ENCODE peak calls at places on chromosomes 4 and X, in four cellular contexts. Q, V, P and D are unnamed samples.

GRCh38 chr4:37653601-37654000 is 32.6 kb downstream of the RELL1 start:
- DNase-seq in Q (peak), V (no peak), P (no peak), D (no peak)

GRCh38 chr4:114603455-114603854 is 4.8 kb downstream of the UGT8 start:
- DNase-seq in Q (no peak), V (no peak), P (peak), D (no peak)

GRCh38 chr4:76250962-76251361 is 559 bp upstream of the FAM47E start:
- DNase-seq in Q (peak), V (no peak), P (no peak), D (no peak)

GRCh38 chr4:40912455-40913055 is 162.8 kb downstream of the NSUN7 start:
- DNase-seq in Q (no peak), V (no peak), P (no peak), D (no peak)

GRCh38 chrX:115423091-115423490 is 133.6 kb downstream of the LUZP4 start:
- DNase-seq in Q (no peak), V (no peak), P (no peak), D (no peak)

GRCh38 chr4:1109898-1110506 is 3.4 kb downstream of the RNF212 start:
- DNase-seq in Q (no peak), V (no peak), P (no peak), D (no peak)

GRCh38 chrX:77422886-77423648 is 24.1 kb upstream of the FGF16 start:
- DNase-seq in Q (peak), V (no peak), P (no peak), D (no peak)

GRCh38 chr4:142474398-142475087 is 371.6 kb downstream of the INPP4B start:
- DNase-seq in Q (no peak), V (peak), P (no peak), D (no peak)

GRCh38 chr4:100372432-100372831 is 145.4 kb downstream of the EMCN start:
- DNase-seq in Q (peak), V (no peak), P (no peak), D (no peak)

GRCh38 chrX:11073411-11073810 is 37.7 kb upstream of the HCCS start:
- DNase-seq in Q (no peak), V (no peak), P (no peak), D (no peak)

GRCh38 chrX:109732319-109732779 is 708 bp downstream of the ACSL4 start:
- DNase-seq in Q (peak), V (no peak), P (no peak), D (no peak)

GRCh38 chr4:136687118-136687517 is 845.2 kb downstream of the PCDH18 start:
- DNase-seq in Q (peak), V (no peak), P (no peak), D (peak)

GRCh38 chr4:139279723-139280620 is at the start of gene MGARP:
- DNase-seq in Q (peak), V (no peak), P (no peak), D (peak)

GRCh38 chrX:13001097-13001496 is 26.2 kb downstream of the TMSB4X start:
- DNase-seq in Q (no peak), V (no peak), P (no peak), D (no peak)

GRCh38 chr4:54082168-54082567 is 17.8 kb upstream of the CHIC2 start:
- DNase-seq in Q (no peak), V (peak), P (no peak), D (no peak)

GRCh38 chrX:45668686-45669443 is 468.2 kb upstream of the DIPK2B start:
- DNase-seq in Q (no peak), V (no peak), P (no peak), D (no peak)

GRCh38 chr4:68245594-68245993 is at the start of gene TMPRSS11B:
- DNase-seq in Q (no peak), V (no peak), P (no peak), D (no peak)

GRCh38 chr4:144360394-144360793 is 219.9 kb upstream of the GYPA start:
- DNase-seq in Q (no peak), V (no peak), P (no peak), D (no peak)

GRCh38 chr4:127047930-127048329 is 584.8 kb upstream of the INTU start:
- DNase-seq in Q (no peak), V (no peak), P (no peak), D (no peak)

GRCh38 chr4:82230310-82230709 is 143.5 kb downstream of the HNRNPD start:
- DNase-seq in Q (no peak), V (no peak), P (no peak), D (no peak)

GRCh38 chr4:15855804-15856475 is 77.8 kb downstream of the CD38 start:
- DNase-seq in Q (no peak), V (no peak), P (no peak), D (no peak)

GRCh38 chr4:123653211-123653610 is 256.6 kb downstream of the SPRY1 start:
- DNase-seq in Q (no peak), V (no peak), P (no peak), D (no peak)

GRCh38 chr4:122739174-122739573 is 6.7 kb downstream of the BBS12 start:
- DNase-seq in Q (no peak), V (no peak), P (no peak), D (no peak)

GRCh38 chrX:45133465-45133864 is 67.2 kb downstream of the DIPK2B start:
- DNase-seq in Q (no peak), V (no peak), P (no peak), D (no peak)

GRCh38 chr4:173334891-173335754 is 965 bp upstream of the HMGB2 start:
- DNase-seq in Q (peak), V (peak), P (peak), D (peak)

GRCh38 chr4:74777531-74777930 is 16.8 kb downstream of the BTC start:
- DNase-seq in Q (no peak), V (no peak), P (no peak), D (no peak)

DNA sequence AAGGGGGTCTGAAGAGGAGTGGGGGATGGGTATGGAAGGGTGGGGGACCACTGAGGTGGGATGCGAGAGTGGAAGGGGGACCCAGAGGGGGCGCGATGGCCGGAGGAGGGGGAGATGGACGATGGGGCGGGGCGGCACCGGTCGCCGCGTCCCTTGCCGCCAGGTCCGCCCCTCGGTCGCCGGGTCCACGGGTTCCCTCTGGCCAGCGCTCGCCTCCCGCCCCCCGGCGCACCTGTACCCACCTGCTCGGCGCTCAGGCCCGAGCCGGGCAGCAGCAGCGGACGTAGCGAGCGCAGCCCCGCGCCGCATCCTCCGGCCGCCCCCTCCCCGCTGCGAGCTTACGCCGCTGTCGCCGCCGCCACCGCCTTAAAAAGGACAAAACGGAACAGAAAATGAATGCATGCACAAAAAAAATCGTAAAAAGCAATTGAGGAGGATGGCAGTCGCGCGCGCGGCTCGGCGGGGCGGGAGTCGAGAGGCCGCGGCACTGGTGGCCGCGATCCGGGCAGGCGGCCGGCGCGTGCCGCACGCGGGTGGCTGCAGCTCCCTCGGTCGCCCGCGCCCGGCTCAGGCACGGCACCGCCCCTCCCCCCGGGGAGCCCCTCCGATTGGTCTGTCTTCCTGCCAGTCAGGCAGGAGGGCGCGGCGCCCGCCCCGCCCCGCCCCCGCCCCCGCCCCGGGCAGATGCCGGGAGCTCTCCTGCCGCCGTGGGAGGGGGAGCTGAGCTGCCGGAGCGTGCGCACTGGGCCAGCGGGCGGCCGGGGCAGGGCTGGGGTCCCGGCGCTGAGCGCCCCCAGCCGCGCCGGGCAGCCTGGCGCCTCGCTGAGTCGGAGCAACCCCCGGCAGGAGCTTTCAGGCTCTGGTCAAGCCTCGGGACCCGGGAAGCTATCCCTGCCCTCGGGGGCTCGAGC is at the start of gene JAKMIP1:
- DNase-seq in Q (peak), V (peak), P (no peak), D (peak)
- TF ChIP-seq POLR2AphosphoS5 in Q (peak), V (no peak), P (peak), D (peak)

DNA sequence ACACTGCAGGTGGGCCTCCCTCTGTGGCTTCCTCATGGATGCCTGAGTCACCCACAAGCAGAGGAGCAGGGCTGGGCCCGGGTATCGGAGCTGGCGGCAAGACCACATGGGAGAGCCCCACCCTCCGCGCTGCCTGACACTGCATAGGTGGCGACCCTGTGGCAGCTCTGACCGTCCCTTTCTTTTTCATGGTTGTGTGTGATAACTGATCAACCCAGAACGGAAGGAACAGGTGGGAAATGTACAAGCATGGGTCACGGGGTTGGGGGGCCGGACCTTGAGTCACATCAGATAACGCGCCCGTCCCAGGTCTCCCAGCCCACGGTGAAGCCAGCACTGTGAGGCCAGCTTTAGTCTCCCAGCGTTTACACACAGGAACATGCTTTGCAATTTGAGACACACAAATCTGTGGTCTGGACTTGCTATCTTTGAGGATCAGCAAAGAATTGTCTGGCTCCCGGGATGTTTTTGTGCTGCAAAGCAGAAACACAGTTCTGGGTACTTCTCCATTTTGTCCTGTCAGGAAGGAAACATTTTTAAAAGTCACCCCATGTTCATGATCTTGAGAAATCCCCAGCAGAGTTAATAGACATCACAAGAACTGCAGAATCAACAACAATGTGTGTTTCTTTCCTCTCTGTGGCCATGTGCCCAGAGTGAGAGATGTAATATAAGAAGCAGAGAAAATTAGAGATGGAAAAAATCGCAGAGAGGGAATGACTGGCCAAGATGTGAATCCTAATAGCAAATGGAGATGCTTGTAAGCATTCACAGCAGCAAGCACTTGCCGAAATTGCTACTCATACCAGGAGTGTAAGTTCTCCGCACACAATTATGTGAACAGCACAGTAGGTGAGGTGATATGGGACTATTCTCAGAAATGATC is 70.1 kb upstream of the CBR4 start:
- DNase-seq in Q (no peak), V (peak), P (peak), D (peak)
- H3K4me3 ChIP-seq in Q (no peak), V (peak), P (peak), D (peak)

DNA sequence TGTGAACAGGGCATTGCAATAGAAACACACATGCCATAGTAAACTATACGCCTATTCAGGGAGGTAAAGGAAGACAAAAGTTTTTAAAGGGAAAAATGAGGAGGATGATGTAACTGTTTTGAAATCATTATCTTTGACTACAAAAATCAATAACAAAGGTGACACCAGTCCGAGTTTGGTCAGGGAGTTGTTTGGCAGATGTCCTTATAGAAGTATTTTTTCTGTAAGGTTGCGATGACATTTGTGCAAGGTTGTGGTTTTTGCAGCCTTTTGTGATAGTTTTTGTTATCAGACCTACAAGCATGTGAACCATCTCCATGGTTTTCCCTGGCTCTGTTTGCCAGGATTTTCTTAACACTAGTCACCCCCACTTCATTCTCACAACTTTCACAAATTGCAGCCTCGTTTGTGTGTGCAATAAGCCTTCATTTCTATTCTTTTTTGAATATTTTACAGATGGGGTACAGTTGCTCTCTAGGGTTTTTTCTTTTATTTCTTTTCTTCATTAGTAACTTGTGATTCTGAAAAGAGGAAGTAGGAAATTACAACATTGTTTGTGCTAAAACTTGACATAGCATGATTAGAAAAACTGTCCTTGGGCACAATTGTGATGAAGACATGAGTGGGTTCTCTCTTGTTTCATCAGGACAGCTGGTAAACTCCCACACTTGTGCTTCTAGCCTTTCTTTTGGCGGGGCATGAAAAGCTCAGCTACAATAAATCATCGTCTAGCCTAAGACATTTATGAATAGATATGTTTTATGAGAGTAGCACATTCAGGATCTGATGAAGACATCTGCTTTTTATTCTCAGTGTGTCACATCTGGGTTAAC is 60.2 kb upstream of the PNPLA4 start:
- DNase-seq in Q (no peak), V (no peak), P (peak), D (no peak)
- TF ChIP-seq CTCF in Q (no peak), V (no peak), P (no peak), D (no peak)

DNA sequence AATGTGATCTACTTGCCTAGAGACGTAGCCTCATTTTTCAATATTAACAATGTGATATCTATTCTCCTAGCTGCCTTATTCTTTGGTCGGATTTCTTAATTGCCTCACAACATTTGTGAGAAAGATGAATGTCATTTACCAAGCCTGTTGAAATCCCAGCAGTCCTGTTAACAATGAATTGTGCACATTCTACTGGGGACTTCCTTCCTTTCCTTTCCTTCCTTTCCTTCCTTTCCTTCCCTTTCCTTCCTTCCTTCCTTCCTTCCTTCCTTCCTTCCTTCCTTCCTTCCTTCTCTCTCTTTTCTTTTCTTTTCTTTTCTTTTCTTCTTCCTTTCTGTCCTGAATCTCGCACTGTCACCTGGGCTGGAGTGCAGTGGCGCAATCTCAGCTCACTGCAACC is 107.1 kb downstream of the GPAT3 start:
- DNase-seq in Q (no peak), V (no peak), P (no peak), D (no peak)
- TF ChIP-seq POLR2AphosphoS5 in Q (no peak), V (no peak), P (no peak), D (no peak)